ENCODE peak calls at places on chromosomes 12 and 14, in eight cellular contexts. One of them, this sample, is unnamed.
A peak's percentile ranks its signal among the peaks of the same experiment; 100 is the strongest.

GRCh38 chr14:63982629-63983028 is 129.8 kb downstream of the SYNE2 start:
- DNase-seq in suprapubic skin: no peak
- DNase-seq in B cell: no peak
- DNase-seq in heart right ventricle: no peak
- DNase-seq in endodermal cell: no peak
- DNase-seq in HCT116: no peak
- DNase-seq in AG10803: no peak
- DNase-seq in adrenal gland: no peak
- DNase-seq in this sample: no peak

GRCh38 chr14:77862154-77862783 is 62.4 kb downstream of the ADCK1 start:
- DNase-seq in suprapubic skin: peak; percentile 87
- DNase-seq in B cell: peak; percentile 71
- DNase-seq in heart right ventricle: peak; percentile 82
- DNase-seq in endodermal cell: peak; percentile 97
- DNase-seq in HCT116: peak; percentile 45
- DNase-seq in AG10803: peak; percentile 52
- DNase-seq in adrenal gland: peak; percentile 68
- DNase-seq in this sample: peak; percentile 80

GRCh38 chr12:49283541-49284429 is 11.2 kb upstream of the PRPH start:
- DNase-seq in suprapubic skin: no peak
- DNase-seq in B cell: no peak
- DNase-seq in heart right ventricle: no peak
- DNase-seq in endodermal cell: peak; percentile 73
- DNase-seq in HCT116: no peak
- DNase-seq in AG10803: no peak
- DNase-seq in adrenal gland: no peak
- DNase-seq in this sample: no peak

GRCh38 chr14:91292476-91292875 is 48.0 kb upstream of the GPR68 start:
- DNase-seq in suprapubic skin: no peak
- DNase-seq in B cell: no peak
- DNase-seq in heart right ventricle: no peak
- DNase-seq in endodermal cell: no peak
- DNase-seq in HCT116: no peak
- DNase-seq in AG10803: no peak
- DNase-seq in adrenal gland: no peak
- DNase-seq in this sample: no peak

GRCh38 chr12:132926417-132926833 is 29.7 kb downstream of the ZNF605 start:
- DNase-seq in suprapubic skin: no peak
- DNase-seq in B cell: no peak
- DNase-seq in heart right ventricle: no peak
- DNase-seq in endodermal cell: no peak
- DNase-seq in HCT116: no peak
- DNase-seq in AG10803: no peak
- DNase-seq in adrenal gland: no peak
- DNase-seq in this sample: no peak

GRCh38 chr12:105482976-105483375 is 152.5 kb downstream of the C12orf75 start:
- DNase-seq in suprapubic skin: no peak
- DNase-seq in B cell: no peak
- DNase-seq in heart right ventricle: no peak
- DNase-seq in endodermal cell: peak; percentile 11
- DNase-seq in HCT116: no peak
- DNase-seq in AG10803: peak; percentile 74
- DNase-seq in adrenal gland: no peak
- DNase-seq in this sample: no peak

GRCh38 chr12:58291106-58291505 is 349.7 kb downstream of the ATP23 start:
- DNase-seq in suprapubic skin: no peak
- DNase-seq in B cell: no peak
- DNase-seq in heart right ventricle: no peak
- DNase-seq in endodermal cell: no peak
- DNase-seq in HCT116: no peak
- DNase-seq in AG10803: no peak
- DNase-seq in adrenal gland: no peak
- DNase-seq in this sample: no peak

GRCh38 chr12:119843100-119843499 is 34.0 kb downstream of the CIT start:
- DNase-seq in suprapubic skin: no peak
- DNase-seq in B cell: no peak
- DNase-seq in heart right ventricle: no peak
- DNase-seq in endodermal cell: no peak
- DNase-seq in HCT116: no peak
- DNase-seq in AG10803: peak; percentile 93
- DNase-seq in adrenal gland: no peak
- DNase-seq in this sample: no peak

GRCh38 chr12:101221301-101221700 is 11.3 kb upstream of the SLC5A8 start:
- DNase-seq in suprapubic skin: no peak
- DNase-seq in B cell: no peak
- DNase-seq in heart right ventricle: no peak
- DNase-seq in endodermal cell: no peak
- DNase-seq in HCT116: no peak
- DNase-seq in AG10803: no peak
- DNase-seq in adrenal gland: no peak
- DNase-seq in this sample: no peak

GRCh38 chr12:2551097-2551496 is 243.7 kb upstream of the FKBP4 start:
- DNase-seq in suprapubic skin: no peak
- DNase-seq in B cell: no peak
- DNase-seq in heart right ventricle: no peak
- DNase-seq in endodermal cell: no peak
- DNase-seq in HCT116: no peak
- DNase-seq in AG10803: no peak
- DNase-seq in adrenal gland: no peak
- DNase-seq in this sample: no peak

GRCh38 chr14:90720336-90720735 is 95.9 kb downstream of the TTC7B start:
- DNase-seq in suprapubic skin: no peak
- DNase-seq in B cell: no peak
- DNase-seq in heart right ventricle: no peak
- DNase-seq in endodermal cell: no peak
- DNase-seq in HCT116: no peak
- DNase-seq in AG10803: no peak
- DNase-seq in adrenal gland: no peak
- DNase-seq in this sample: no peak

GRCh38 chr12:65565601-65566560 is 258.4 kb upstream of the HMGA2 start:
- DNase-seq in suprapubic skin: no peak
- DNase-seq in B cell: no peak
- DNase-seq in heart right ventricle: no peak
- DNase-seq in endodermal cell: peak; percentile 78
- DNase-seq in HCT116: no peak
- DNase-seq in AG10803: peak; percentile 98
- DNase-seq in adrenal gland: no peak
- DNase-seq in this sample: no peak

GRCh38 chr14:61753631-61754030 is 8.6 kb upstream of the SNAPC1 start:
- DNase-seq in suprapubic skin: no peak
- DNase-seq in B cell: no peak
- DNase-seq in heart right ventricle: no peak
- DNase-seq in endodermal cell: peak; percentile 60
- DNase-seq in HCT116: no peak
- DNase-seq in AG10803: peak; percentile 36
- DNase-seq in adrenal gland: no peak
- DNase-seq in this sample: no peak
- TF ChIP-seq CTCF in suprapubic skin: no peak
- TF ChIP-seq CTCF in B cell: no peak
- TF ChIP-seq CTCF in heart right ventricle: no peak
- TF ChIP-seq CTCF in endodermal cell: peak; percentile 56
- TF ChIP-seq CTCF in HCT116: peak; percentile 14
- TF ChIP-seq CTCF in AG10803: peak; percentile 26
- TF ChIP-seq CTCF in adrenal gland: no peak
- TF ChIP-seq CTCF in this sample: no peak

GRCh38 chr14:62031504-62031903 is 269.3 kb downstream of the SNAPC1 start:
- DNase-seq in suprapubic skin: no peak
- DNase-seq in B cell: no peak
- DNase-seq in heart right ventricle: no peak
- DNase-seq in endodermal cell: no peak
- DNase-seq in HCT116: no peak
- DNase-seq in AG10803: no peak
- DNase-seq in adrenal gland: no peak
- DNase-seq in this sample: no peak

GRCh38 chr14:62030387-62030786 is 268.2 kb downstream of the SNAPC1 start:
- DNase-seq in suprapubic skin: no peak
- DNase-seq in B cell: no peak
- DNase-seq in heart right ventricle: no peak
- DNase-seq in endodermal cell: no peak
- DNase-seq in HCT116: no peak
- DNase-seq in AG10803: no peak
- DNase-seq in adrenal gland: no peak
- DNase-seq in this sample: no peak

GRCh38 chr14:62027958-62028357 is 265.7 kb downstream of the SNAPC1 start:
- DNase-seq in suprapubic skin: no peak
- DNase-seq in B cell: no peak
- DNase-seq in heart right ventricle: no peak
- DNase-seq in endodermal cell: no peak
- DNase-seq in HCT116: no peak
- DNase-seq in AG10803: no peak
- DNase-seq in adrenal gland: no peak
- DNase-seq in this sample: no peak

GRCh38 chr14:62029569-62029924 is 267.3 kb downstream of the SNAPC1 start:
- DNase-seq in suprapubic skin: no peak
- DNase-seq in B cell: no peak
- DNase-seq in heart right ventricle: no peak
- DNase-seq in endodermal cell: no peak
- DNase-seq in HCT116: no peak
- DNase-seq in AG10803: no peak
- DNase-seq in adrenal gland: no peak
- DNase-seq in this sample: no peak
- TF ChIP-seq CTCF in suprapubic skin: no peak
- TF ChIP-seq CTCF in B cell: no peak
- TF ChIP-seq CTCF in heart right ventricle: no peak
- TF ChIP-seq CTCF in endodermal cell: no peak
- TF ChIP-seq CTCF in HCT116: no peak
- TF ChIP-seq CTCF in AG10803: no peak
- TF ChIP-seq CTCF in adrenal gland: no peak
- TF ChIP-seq CTCF in this sample: no peak

DNA sequence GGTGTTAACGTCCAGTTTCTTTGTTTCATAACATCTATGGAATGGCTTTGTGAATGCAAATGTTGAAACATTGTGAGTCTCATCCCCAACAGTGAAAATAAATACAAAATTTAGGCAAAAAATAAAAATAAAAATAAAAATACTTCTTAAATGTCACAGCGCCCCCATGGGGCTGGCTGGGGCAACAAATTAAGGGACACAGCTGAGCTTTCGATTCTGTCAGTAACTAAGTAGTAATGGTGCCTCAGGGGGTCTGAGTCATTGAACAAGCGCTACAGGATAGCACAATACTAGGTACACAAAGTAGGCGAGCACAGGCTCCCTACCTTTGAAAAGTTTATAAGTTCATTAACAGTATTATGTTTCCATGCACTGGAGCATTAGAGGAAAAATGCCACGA is 667.3 kb downstream of the DIO2 start:
- DNase-seq in suprapubic skin: no peak
- DNase-seq in B cell: no peak
- DNase-seq in heart right ventricle: no peak
- DNase-seq in endodermal cell: peak; percentile 83
- DNase-seq in HCT116: no peak
- DNase-seq in AG10803: no peak
- DNase-seq in adrenal gland: no peak
- DNase-seq in this sample: no peak
- TF ChIP-seq CTCF in suprapubic skin: no peak
- TF ChIP-seq CTCF in B cell: no peak
- TF ChIP-seq CTCF in heart right ventricle: no peak
- TF ChIP-seq CTCF in endodermal cell: peak; percentile 97
- TF ChIP-seq CTCF in HCT116: peak; percentile 30
- TF ChIP-seq CTCF in AG10803: peak; percentile 12
- TF ChIP-seq CTCF in adrenal gland: no peak
- TF ChIP-seq CTCF in this sample: peak; percentile 24

GRCh38 chr14:59705245-59705644 is 128.6 kb upstream of the CCDC175 start:
- DNase-seq in suprapubic skin: no peak
- DNase-seq in B cell: no peak
- DNase-seq in heart right ventricle: no peak
- DNase-seq in endodermal cell: no peak
- DNase-seq in HCT116: no peak
- DNase-seq in AG10803: no peak
- DNase-seq in adrenal gland: no peak
- DNase-seq in this sample: no peak

GRCh38 chr14:59711083-59711482 is 134.5 kb upstream of the CCDC175 start:
- DNase-seq in suprapubic skin: no peak
- DNase-seq in B cell: no peak
- DNase-seq in heart right ventricle: no peak
- DNase-seq in endodermal cell: no peak
- DNase-seq in HCT116: no peak
- DNase-seq in AG10803: no peak
- DNase-seq in adrenal gland: no peak
- DNase-seq in this sample: no peak

GRCh38 chr14:59705866-59706265 is 129.3 kb upstream of the CCDC175 start:
- DNase-seq in suprapubic skin: no peak
- DNase-seq in B cell: no peak
- DNase-seq in heart right ventricle: no peak
- DNase-seq in endodermal cell: no peak
- DNase-seq in HCT116: no peak
- DNase-seq in AG10803: no peak
- DNase-seq in adrenal gland: no peak
- DNase-seq in this sample: no peak

GRCh38 chr14:59704054-59704453 is 127.4 kb upstream of the CCDC175 start:
- DNase-seq in suprapubic skin: no peak
- DNase-seq in B cell: no peak
- DNase-seq in heart right ventricle: no peak
- DNase-seq in endodermal cell: no peak
- DNase-seq in HCT116: no peak
- DNase-seq in AG10803: no peak
- DNase-seq in adrenal gland: no peak
- DNase-seq in this sample: no peak

DNA sequence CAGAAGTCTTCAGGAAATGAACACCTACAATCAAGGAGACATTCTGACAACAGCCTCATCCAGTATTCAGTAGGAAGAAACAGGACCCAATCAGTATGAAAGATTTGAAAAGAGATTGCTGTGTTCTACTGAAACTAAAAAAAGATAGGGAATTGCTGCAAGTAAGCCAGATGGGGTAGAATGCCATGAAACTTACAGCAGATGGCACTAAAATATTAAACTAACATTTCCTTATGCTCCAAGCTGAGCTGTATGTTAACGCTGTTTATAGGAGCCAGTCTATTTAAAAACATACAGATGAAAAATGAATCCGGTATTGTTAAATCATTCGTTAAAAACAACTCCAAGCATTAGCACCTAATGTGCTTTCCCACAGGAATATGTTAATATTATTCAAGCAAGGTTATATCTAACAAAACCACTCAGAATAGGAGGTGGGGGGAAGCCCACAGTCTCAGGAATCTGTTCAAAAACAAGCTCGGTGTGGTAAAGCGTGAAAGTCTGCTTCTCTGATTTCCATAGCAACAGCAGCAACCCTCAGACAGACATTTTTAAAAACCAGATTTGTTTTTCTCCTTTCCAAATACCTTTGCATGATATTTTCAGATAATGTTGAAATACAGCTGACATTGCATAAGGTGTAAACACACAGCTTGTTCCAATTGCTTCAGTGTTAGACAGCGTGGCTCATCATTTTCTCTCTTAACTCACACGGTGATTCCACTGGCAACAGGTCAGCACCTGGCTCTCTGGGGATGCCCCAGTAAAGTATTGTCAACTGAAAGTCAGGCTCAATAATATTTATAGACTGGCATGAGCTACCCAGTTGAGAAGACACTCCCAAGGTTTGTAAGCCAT is 131.4 kb upstream of the CCDC175 start:
- DNase-seq in suprapubic skin: no peak
- DNase-seq in B cell: no peak
- DNase-seq in heart right ventricle: no peak
- DNase-seq in endodermal cell: no peak
- DNase-seq in HCT116: no peak
- DNase-seq in AG10803: no peak
- DNase-seq in adrenal gland: no peak
- DNase-seq in this sample: no peak
- TF ChIP-seq CTCF in suprapubic skin: no peak
- TF ChIP-seq CTCF in B cell: no peak
- TF ChIP-seq CTCF in heart right ventricle: no peak
- TF ChIP-seq CTCF in endodermal cell: no peak
- TF ChIP-seq CTCF in HCT116: no peak
- TF ChIP-seq CTCF in AG10803: no peak
- TF ChIP-seq CTCF in adrenal gland: no peak
- TF ChIP-seq CTCF in this sample: no peak

GRCh38 chr12:67394600-67394999 is 125.4 kb downstream of the CAND1 start:
- DNase-seq in suprapubic skin: no peak
- DNase-seq in B cell: no peak
- DNase-seq in heart right ventricle: peak; percentile 41
- DNase-seq in endodermal cell: peak; percentile 58
- DNase-seq in HCT116: no peak
- DNase-seq in AG10803: peak; percentile 63
- DNase-seq in adrenal gland: peak; percentile 34
- DNase-seq in this sample: no peak
- TF ChIP-seq CTCF in suprapubic skin: no peak
- TF ChIP-seq CTCF in B cell: no peak
- TF ChIP-seq CTCF in heart right ventricle: no peak
- TF ChIP-seq CTCF in endodermal cell: peak; percentile 32
- TF ChIP-seq CTCF in HCT116: no peak
- TF ChIP-seq CTCF in AG10803: peak; percentile 30
- TF ChIP-seq CTCF in adrenal gland: peak; percentile 28
- TF ChIP-seq CTCF in this sample: no peak

This sample was measured in Calu3.